ENCODE peak calls at places on chromosomes 11 and 22, in eight cellular contexts. F is NCI-H2107; C is naive thymus-derived CD4-positive, alpha-beta T cell; I is lower leg skin; H is mesothelial cell of epicardium; V is mucosa of gallbladder; L is foreskin fibroblast; Q is DMS153. B is an unnamed sample.

GRCh38 chr11:1285316-1285744 is 24.1 kb downstream of the TOLLIP start:
- DNase-seq in Q (no peak), L (no peak), V (no peak), I (no peak), F (no peak), H (no peak), C (no peak), B (no peak)

GRCh38 chr22:30685178-30685577 is 9.5 kb upstream of the OSBP2 start:
- DNase-seq in H (no peak), I (no peak), F (no peak), V (no peak), L (no peak), C (no peak), Q (no peak), B (no peak)

GRCh38 chr11:67371549-67372231 is 1.7 kb downstream of the CLCF1 start:
- DNase-seq in C (no peak), I (no peak), V (no peak), Q (no peak), H (peak; percentile 48), L (no peak), F (no peak), B (no peak)

GRCh38 chr11:27553186-27553585 is 46.6 kb upstream of the LIN7C start:
- DNase-seq in F (no peak), I (no peak), C (no peak), H (no peak), L (peak; percentile 9), V (no peak), Q (no peak), B (no peak)

GRCh38 chr11:112113539-112114457 is 27.1 kb downstream of the SDHD start:
- DNase-seq in C (peak; percentile 26), Q (peak; percentile 65), H (no peak), F (no peak), V (no peak), I (no peak), L (peak; percentile 46), B (no peak)

GRCh38 chr22:24289781-24290181 is 19.1 kb downstream of the SPECC1L start:
- DNase-seq in Q (no peak), F (no peak), H (no peak), V (no peak), I (no peak), L (no peak), C (no peak), B (no peak)

GRCh38 chr11:64553554-64554201 is 37.3 kb upstream of the SLC22A12 start:
- DNase-seq in Q (no peak), F (peak; percentile 17), L (peak; percentile 18), V (peak; percentile 56), I (no peak), H (peak; percentile 81), C (peak; percentile 38), B (peak; percentile 62)

GRCh38 chr22:26964642-26965041 is 307.3 kb downstream of the MIAT start:
- DNase-seq in H (no peak), V (no peak), C (no peak), F (no peak), Q (no peak), I (no peak), L (no peak), B (no peak)

GRCh38 chr11:33178443-33179154 is 17.3 kb upstream of the CSTF3 start:
- DNase-seq in C (no peak), Q (no peak), H (no peak), I (no peak), L (no peak), F (no peak), V (no peak), B (no peak)

GRCh38 chr11:47980907-47981621 is 705 bp downstream of the PTPRJ start:
- DNase-seq in Q (no peak), L (peak; percentile 30), C (peak; percentile 32), F (no peak), V (no peak), H (peak; percentile 66), I (peak; percentile 89), B (peak; percentile 65)

GRCh38 chr11:57638811-57639320 is 10.8 kb downstream of the YPEL4 start:
- DNase-seq in F (no peak), C (no peak), I (no peak), L (no peak), Q (no peak), H (no peak), V (no peak), B (no peak)

GRCh38 chr11:30564994-30565393 is 21.2 kb downstream of the MPPED2 start:
- DNase-seq in V (no peak), Q (no peak), F (no peak), L (no peak), H (no peak), I (no peak), C (no peak), B (no peak)

GRCh38 chr11:32071811-32072210 is 19.1 kb upstream of the RCN1 start:
- DNase-seq in Q (no peak), L (peak; percentile 52), V (no peak), C (no peak), I (no peak), F (no peak), H (no peak), B (no peak)

GRCh38 chr22:40156001-40156516 is 21.7 kb upstream of the TNRC6B start:
- DNase-seq in L (peak; percentile 23), H (no peak), F (peak; percentile 64), I (no peak), V (peak; percentile 61), C (no peak), Q (peak; percentile 97), B (no peak)

GRCh38 chr11:65871811-65872548 is 620 bp downstream of the EFEMP2 start:
- DNase-seq in L (no peak), I (no peak), H (no peak), F (no peak), Q (no peak), V (no peak), C (no peak), B (no peak)

GRCh38 chr11:119389611-119390254 is 8.2 kb upstream of the USP2 start:
- DNase-seq in V (no peak), I (no peak), Q (no peak), H (no peak), C (no peak), F (no peak), L (no peak), B (no peak)

GRCh38 chr11:87022738-87023137 is 15.0 kb upstream of the TMEM135 start:
- DNase-seq in Q (no peak), V (no peak), L (no peak), F (no peak), I (no peak), C (no peak), H (no peak), B (no peak)